ENCODE peak calls at places on chromosomes 6 and 20, in six cellular contexts. N, B, G, H, U and Y are unnamed samples.

GRCh38 chr6:44004136-44004535 is 123.1 kb downstream of the MRPL14 start:
- DNase-seq in B (no peak), G (no peak), H (no peak), U (no peak), N (no peak), Y (no peak)

GRCh38 chr20:56985286-56985685 is 281.2 kb downstream of the BMP7 start:
- DNase-seq in N (no peak), G (no peak), H (no peak), U (no peak), B (peak; percentile 86), Y (no peak)

GRCh38 chr6:53888931-53889330 is 94.1 kb downstream of the LRRC1 start:
- DNase-seq in G (no peak), H (no peak), U (no peak), B (no peak), N (no peak), Y (no peak)

GRCh38 chr6:36227379-36228344 is 31.1 kb downstream of the BRPF3 start:
- DNase-seq in H (no peak), B (peak; percentile 53), U (peak; percentile 46), G (no peak), N (no peak), Y (peak; percentile 59)

GRCh38 chr20:40991181-40991889 is 37.3 kb upstream of the TOP1 start:
- DNase-seq in H (no peak), U (peak; percentile 48), B (no peak), G (peak; percentile 49), N (no peak), Y (no peak)

GRCh38 chr6:26284537-26285142 is 80.4 kb upstream of the BTN3A2 start:
- DNase-seq in B (no peak), H (peak; percentile 33), N (no peak), G (peak; percentile 75), U (peak; percentile 70), Y (peak; percentile 78)

GRCh38 chr6:46652603-46653438 is at the start of the genes CYP39A1 and SLC25A27:
- DNase-seq in N (peak; percentile 71), G (peak; percentile 89), B (peak; percentile 95), U (peak; percentile 97), H (peak; percentile 67), Y (peak; percentile 94)

GRCh38 chr20:49985617-49986016 is 2.8 kb downstream of the SNAI1 start:
- DNase-seq in H (no peak), G (no peak), U (no peak), B (no peak), N (no peak), Y (peak; percentile 17)

GRCh38 chr6:100152201-100152600 is 158.2 kb upstream of the MCHR2 start:
- DNase-seq in H (no peak), N (no peak), G (no peak), U (no peak), B (no peak), Y (no peak)

GRCh38 chr20:23081263-23081811 is 4.8 kb downstream of the CD93 start:
- DNase-seq in G (no peak), B (no peak), N (no peak), U (no peak), H (no peak), Y (no peak)

GRCh38 chr6:83511901-83512681 is at the start of gene PRSS35:
- DNase-seq in U (peak; percentile 52), B (peak; percentile 29), H (no peak), N (peak; percentile 40), G (peak; percentile 17), Y (peak; percentile 29)

GRCh38 chr6:161319231-161319630 is 45.4 kb upstream of the AGPAT4 start:
- DNase-seq in U (no peak), N (no peak), G (no peak), H (no peak), B (no peak), Y (no peak)

GRCh38 chr6:133368664-133369063 is 127.5 kb downstream of the EYA4 start:
- DNase-seq in H (no peak), G (no peak), N (no peak), B (peak; percentile 2), U (no peak), Y (no peak)

GRCh38 chr6:41228088-41228487 is at the start of gene TREML4:
- DNase-seq in B (no peak), U (no peak), N (no peak), G (no peak), H (no peak), Y (no peak)

GRCh38 chr6:41768545-41769308 is 11.0 kb downstream of the FRS3 start:
- DNase-seq in H (no peak), U (peak; percentile 58), G (no peak), B (no peak), N (no peak), Y (peak; percentile 83)

GRCh38 chr6:132425176-132425575 is 23.9 kb upstream of the MOXD1 start:
- DNase-seq in U (no peak), G (no peak), B (no peak), N (no peak), H (no peak), Y (no peak)

GRCh38 chr6:143397229-143398222 is 53.0 kb downstream of the ADAT2 start:
- DNase-seq in U (peak; percentile 45), G (peak; percentile 60), H (no peak), B (peak; percentile 99), N (peak; percentile 22), Y (no peak)

GRCh38 chr6:12298995-12299394 is 8.8 kb downstream of the EDN1 start:
- DNase-seq in U (no peak), G (no peak), B (no peak), N (no peak), H (no peak), Y (no peak)

GRCh38 chr6:18263561-18264337 is 581 bp downstream of the DEK start:
- DNase-seq in H (no peak), G (peak; percentile 46), B (peak; percentile 48), U (peak; percentile 68), N (peak; percentile 28), Y (peak; percentile 89)

GRCh38 chr20:23152308-23152892 is 66.3 kb upstream of the CD93 start:
- DNase-seq in N (no peak), G (no peak), B (no peak), U (no peak), H (no peak), Y (peak; percentile 93)

GRCh38 chr20:51529027-51529749 is 13.3 kb downstream of the NFATC2 start:
- DNase-seq in U (no peak), G (peak; percentile 88), B (no peak), H (no peak), N (no peak), Y (peak; percentile 65)